ENCODE peak calls at places on chromosomes 5 and 9, in nine cellular contexts. One of them, this sample, is unnamed.

GRCh38 chr5:89097103-89097502 is 214.1 kb upstream of the MEF2C start:
- DNase-seq in lower lobe of right lung: no peak
- DNase-seq in D721Med: no peak
- DNase-seq in stomach: no peak
- DNase-seq in neural crest cell: no peak
- DNase-seq in cardiac muscle cell: no peak
- DNase-seq in fibroblast of mammary gland: no peak
- DNase-seq in upper lobe of right lung: no peak
- DNase-seq in Peyer's patch: no peak
- DNase-seq in this sample: no peak

GRCh38 chr9:93098236-93098946 is 2.4 kb downstream of the CARD19 start:
- DNase-seq in Peyer's patch: peak
- DNase-seq in fibroblast of mammary gland: peak
- DNase-seq in D721Med: peak
- DNase-seq in neural crest cell: no peak
- DNase-seq in stomach: peak
- DNase-seq in upper lobe of right lung: peak
- DNase-seq in cardiac muscle cell: peak
- DNase-seq in lower lobe of right lung: peak
- DNase-seq in this sample: no peak

GRCh38 chr5:32777733-32778132 is 66.6 kb downstream of the NPR3 start:
- DNase-seq in upper lobe of right lung: no peak
- DNase-seq in Peyer's patch: no peak
- DNase-seq in neural crest cell: no peak
- DNase-seq in stomach: no peak
- DNase-seq in cardiac muscle cell: peak
- DNase-seq in lower lobe of right lung: no peak
- DNase-seq in D721Med: no peak
- DNase-seq in fibroblast of mammary gland: peak
- DNase-seq in this sample: no peak

GRCh38 chr5:133612021-133612860 is at the start of gene FSTL4:
- DNase-seq in Peyer's patch: peak
- DNase-seq in neural crest cell: peak
- DNase-seq in stomach: peak
- DNase-seq in lower lobe of right lung: peak
- DNase-seq in fibroblast of mammary gland: no peak
- DNase-seq in upper lobe of right lung: peak
- DNase-seq in cardiac muscle cell: no peak
- DNase-seq in D721Med: no peak
- DNase-seq in this sample: peak

GRCh38 chr9:5510360-5510931 is at the start of gene PDCD1LG2:
- DNase-seq in lower lobe of right lung: no peak
- DNase-seq in D721Med: no peak
- DNase-seq in cardiac muscle cell: peak
- DNase-seq in fibroblast of mammary gland: peak
- DNase-seq in Peyer's patch: no peak
- DNase-seq in upper lobe of right lung: no peak
- DNase-seq in stomach: no peak
- DNase-seq in neural crest cell: no peak
- DNase-seq in this sample: no peak

GRCh38 chr5:65061250-65061973 is 292.7 kb downstream of the CWC27 start:
- DNase-seq in stomach: no peak
- DNase-seq in fibroblast of mammary gland: no peak
- DNase-seq in D721Med: no peak
- DNase-seq in cardiac muscle cell: no peak
- DNase-seq in upper lobe of right lung: no peak
- DNase-seq in lower lobe of right lung: no peak
- DNase-seq in Peyer's patch: no peak
- DNase-seq in neural crest cell: no peak
- DNase-seq in this sample: no peak

GRCh38 chr9:22855956-22856355 is 409.3 kb downstream of the DMRTA1 start:
- DNase-seq in lower lobe of right lung: no peak
- DNase-seq in fibroblast of mammary gland: no peak
- DNase-seq in Peyer's patch: no peak
- DNase-seq in neural crest cell: no peak
- DNase-seq in stomach: no peak
- DNase-seq in D721Med: no peak
- DNase-seq in upper lobe of right lung: no peak
- DNase-seq in cardiac muscle cell: no peak
- DNase-seq in this sample: no peak

GRCh38 chr9:90891656-90892055 is 90.0 kb downstream of the SYK start:
- DNase-seq in lower lobe of right lung: no peak
- DNase-seq in fibroblast of mammary gland: no peak
- DNase-seq in stomach: no peak
- DNase-seq in cardiac muscle cell: no peak
- DNase-seq in upper lobe of right lung: no peak
- DNase-seq in Peyer's patch: no peak
- DNase-seq in D721Med: no peak
- DNase-seq in neural crest cell: no peak
- DNase-seq in this sample: no peak

GRCh38 chr5:149317281-149318048 is 27.8 kb upstream of the GRPEL2 start:
- DNase-seq in cardiac muscle cell: peak
- DNase-seq in fibroblast of mammary gland: peak
- DNase-seq in Peyer's patch: no peak
- DNase-seq in neural crest cell: no peak
- DNase-seq in D721Med: peak
- DNase-seq in upper lobe of right lung: no peak
- DNase-seq in lower lobe of right lung: no peak
- DNase-seq in stomach: peak
- DNase-seq in this sample: no peak

GRCh38 chr5:61048534-61048933 is 103.5 kb downstream of the NDUFAF2 start:
- DNase-seq in D721Med: no peak
- DNase-seq in lower lobe of right lung: no peak
- DNase-seq in stomach: no peak
- DNase-seq in neural crest cell: no peak
- DNase-seq in upper lobe of right lung: no peak
- DNase-seq in Peyer's patch: no peak
- DNase-seq in fibroblast of mammary gland: peak
- DNase-seq in cardiac muscle cell: peak
- DNase-seq in this sample: no peak

DNA sequence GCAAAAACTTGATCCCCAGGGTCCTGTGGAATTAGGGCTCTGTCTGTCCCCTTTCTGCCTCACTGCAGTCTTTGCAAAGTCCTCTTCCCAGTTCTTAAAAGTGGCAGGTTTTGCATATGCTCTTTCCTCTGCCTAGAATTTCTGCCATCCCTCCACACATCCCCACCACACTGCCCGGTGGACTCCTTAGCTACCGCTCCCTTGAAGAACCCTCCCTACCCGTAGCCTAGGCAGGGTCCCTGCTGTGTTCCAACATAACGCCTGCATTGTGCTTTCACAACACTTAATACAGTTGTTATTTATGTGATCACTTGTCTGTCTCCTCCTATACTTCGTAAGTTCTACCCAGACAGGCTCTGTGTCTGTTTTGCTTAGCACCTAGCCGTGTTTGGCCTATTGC is 142.6 kb upstream of the DMRT1 start:
- DNase-seq in neural crest cell: no peak
- DNase-seq in upper lobe of right lung: no peak
- DNase-seq in fibroblast of mammary gland: no peak
- DNase-seq in D721Med: no peak
- DNase-seq in lower lobe of right lung: no peak
- DNase-seq in stomach: no peak
- DNase-seq in Peyer's patch: no peak
- DNase-seq in cardiac muscle cell: no peak
- DNase-seq in this sample: no peak
- TF ChIP-seq CTCF in neural crest cell: no peak
- TF ChIP-seq CTCF in upper lobe of right lung: no peak
- TF ChIP-seq CTCF in fibroblast of mammary gland: no peak
- TF ChIP-seq CTCF in D721Med: no peak
- TF ChIP-seq CTCF in lower lobe of right lung: no peak
- TF ChIP-seq CTCF in stomach: no peak
- TF ChIP-seq CTCF in Peyer's patch: no peak
- TF ChIP-seq CTCF in cardiac muscle cell: no peak
- TF ChIP-seq CTCF in this sample: no peak

GRCh38 chr9:136940526-136941230 is 3.9 kb downstream of the FBXW5 start:
- DNase-seq in upper lobe of right lung: no peak
- DNase-seq in D721Med: no peak
- DNase-seq in neural crest cell: no peak
- DNase-seq in Peyer's patch: no peak
- DNase-seq in cardiac muscle cell: no peak
- DNase-seq in fibroblast of mammary gland: no peak
- DNase-seq in stomach: no peak
- DNase-seq in lower lobe of right lung: peak
- DNase-seq in this sample: no peak
- TF ChIP-seq CTCF in upper lobe of right lung: no peak
- TF ChIP-seq CTCF in D721Med: no peak
- TF ChIP-seq CTCF in neural crest cell: no peak
- TF ChIP-seq CTCF in Peyer's patch: no peak
- TF ChIP-seq CTCF in cardiac muscle cell: no peak
- TF ChIP-seq CTCF in fibroblast of mammary gland: no peak
- TF ChIP-seq CTCF in stomach: no peak
- TF ChIP-seq CTCF in lower lobe of right lung: no peak
- TF ChIP-seq CTCF in this sample: no peak

GRCh38 chr5:6522983-6523382 is 74.3 kb downstream of the UBE2QL1 start:
- DNase-seq in cardiac muscle cell: no peak
- DNase-seq in upper lobe of right lung: no peak
- DNase-seq in stomach: no peak
- DNase-seq in neural crest cell: no peak
- DNase-seq in Peyer's patch: no peak
- DNase-seq in fibroblast of mammary gland: no peak
- DNase-seq in lower lobe of right lung: no peak
- DNase-seq in D721Med: no peak
- DNase-seq in this sample: no peak

GRCh38 chr5:6522337-6522736 is 73.7 kb downstream of the UBE2QL1 start:
- DNase-seq in upper lobe of right lung: no peak
- DNase-seq in cardiac muscle cell: no peak
- DNase-seq in Peyer's patch: no peak
- DNase-seq in D721Med: no peak
- DNase-seq in fibroblast of mammary gland: no peak
- DNase-seq in neural crest cell: no peak
- DNase-seq in stomach: no peak
- DNase-seq in lower lobe of right lung: no peak
- DNase-seq in this sample: no peak

GRCh38 chr5:6525422-6525821 is 76.8 kb downstream of the UBE2QL1 start:
- DNase-seq in stomach: no peak
- DNase-seq in upper lobe of right lung: no peak
- DNase-seq in neural crest cell: no peak
- DNase-seq in Peyer's patch: no peak
- DNase-seq in D721Med: no peak
- DNase-seq in cardiac muscle cell: no peak
- DNase-seq in fibroblast of mammary gland: no peak
- DNase-seq in lower lobe of right lung: no peak
- DNase-seq in this sample: no peak

GRCh38 chr5:6527749-6528455 is 79.2 kb downstream of the UBE2QL1 start:
- DNase-seq in upper lobe of right lung: no peak
- DNase-seq in stomach: no peak
- DNase-seq in D721Med: no peak
- DNase-seq in lower lobe of right lung: no peak
- DNase-seq in neural crest cell: no peak
- DNase-seq in Peyer's patch: no peak
- DNase-seq in cardiac muscle cell: no peak
- DNase-seq in fibroblast of mammary gland: no peak
- DNase-seq in this sample: no peak

GRCh38 chr5:6525910-6526309 is 77.3 kb downstream of the UBE2QL1 start:
- DNase-seq in upper lobe of right lung: no peak
- DNase-seq in lower lobe of right lung: no peak
- DNase-seq in cardiac muscle cell: peak
- DNase-seq in D721Med: no peak
- DNase-seq in Peyer's patch: no peak
- DNase-seq in neural crest cell: peak
- DNase-seq in fibroblast of mammary gland: peak
- DNase-seq in stomach: peak
- DNase-seq in this sample: peak
- TF ChIP-seq CTCF in upper lobe of right lung: no peak
- TF ChIP-seq CTCF in lower lobe of right lung: no peak
- TF ChIP-seq CTCF in cardiac muscle cell: peak
- TF ChIP-seq CTCF in D721Med: no peak
- TF ChIP-seq CTCF in Peyer's patch: no peak
- TF ChIP-seq CTCF in neural crest cell: peak
- TF ChIP-seq CTCF in fibroblast of mammary gland: peak
- TF ChIP-seq CTCF in stomach: peak
- TF ChIP-seq CTCF in this sample: peak

GRCh38 chr9:122379340-122379739 is 8.5 kb downstream of the PTGS1 start:
- DNase-seq in D721Med: no peak
- DNase-seq in cardiac muscle cell: peak
- DNase-seq in Peyer's patch: no peak
- DNase-seq in stomach: no peak
- DNase-seq in upper lobe of right lung: no peak
- DNase-seq in neural crest cell: no peak
- DNase-seq in lower lobe of right lung: no peak
- DNase-seq in fibroblast of mammary gland: peak
- DNase-seq in this sample: no peak
- TF ChIP-seq CTCF in D721Med: peak
- TF ChIP-seq CTCF in cardiac muscle cell: peak
- TF ChIP-seq CTCF in Peyer's patch: no peak
- TF ChIP-seq CTCF in stomach: no peak
- TF ChIP-seq CTCF in upper lobe of right lung: peak
- TF ChIP-seq CTCF in neural crest cell: peak
- TF ChIP-seq CTCF in lower lobe of right lung: peak
- TF ChIP-seq CTCF in fibroblast of mammary gland: peak
- TF ChIP-seq CTCF in this sample: peak

GRCh38 chr9:117103711-117104110 is 311.1 kb downstream of the ASTN2 start:
- DNase-seq in stomach: no peak
- DNase-seq in fibroblast of mammary gland: no peak
- DNase-seq in Peyer's patch: no peak
- DNase-seq in upper lobe of right lung: no peak
- DNase-seq in cardiac muscle cell: no peak
- DNase-seq in neural crest cell: no peak
- DNase-seq in D721Med: no peak
- DNase-seq in lower lobe of right lung: no peak
- DNase-seq in this sample: no peak
- TF ChIP-seq CTCF in stomach: no peak
- TF ChIP-seq CTCF in fibroblast of mammary gland: no peak
- TF ChIP-seq CTCF in Peyer's patch: no peak
- TF ChIP-seq CTCF in upper lobe of right lung: no peak
- TF ChIP-seq CTCF in cardiac muscle cell: no peak
- TF ChIP-seq CTCF in neural crest cell: no peak
- TF ChIP-seq CTCF in D721Med: no peak
- TF ChIP-seq CTCF in lower lobe of right lung: no peak
- TF ChIP-seq CTCF in this sample: no peak

DNA sequence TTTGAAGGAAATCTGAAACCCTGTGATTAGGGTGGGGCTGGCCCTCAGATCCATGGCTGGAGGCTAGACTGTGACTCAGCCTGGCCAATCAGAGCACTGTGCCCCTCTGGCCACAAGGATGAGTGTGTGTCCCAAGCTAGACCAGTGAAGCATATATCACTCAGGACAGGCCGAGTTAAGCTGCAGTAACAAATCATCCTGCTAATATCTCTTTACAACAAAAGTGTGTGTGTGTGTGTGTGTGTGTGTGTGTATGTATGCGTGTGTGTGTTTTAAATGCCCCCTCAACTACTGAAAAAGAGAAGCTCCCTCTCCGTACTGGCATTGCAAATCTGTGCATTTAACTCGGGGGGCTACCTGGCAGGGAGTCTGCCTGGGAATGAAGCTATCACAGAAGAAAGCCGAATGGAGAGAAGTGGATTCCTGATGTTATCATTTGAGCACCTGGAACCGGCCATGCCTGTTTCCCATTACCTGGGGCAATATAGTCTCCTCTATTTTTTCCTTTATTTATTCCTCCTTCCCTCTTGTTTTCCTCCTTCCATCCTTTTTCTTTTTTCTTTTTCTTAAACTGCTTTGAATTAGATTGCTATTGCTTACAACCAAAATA is 25.6 kb downstream of the STC2 start:
- DNase-seq in D721Med: no peak
- DNase-seq in lower lobe of right lung: no peak
- DNase-seq in stomach: no peak
- DNase-seq in neural crest cell: no peak
- DNase-seq in Peyer's patch: no peak
- DNase-seq in fibroblast of mammary gland: peak
- DNase-seq in upper lobe of right lung: no peak
- DNase-seq in cardiac muscle cell: peak
- DNase-seq in this sample: no peak
- TF ChIP-seq CTCF in D721Med: no peak
- TF ChIP-seq CTCF in lower lobe of right lung: no peak
- TF ChIP-seq CTCF in stomach: no peak
- TF ChIP-seq CTCF in neural crest cell: no peak
- TF ChIP-seq CTCF in Peyer's patch: no peak
- TF ChIP-seq CTCF in fibroblast of mammary gland: peak
- TF ChIP-seq CTCF in upper lobe of right lung: no peak
- TF ChIP-seq CTCF in cardiac muscle cell: no peak
- TF ChIP-seq CTCF in this sample: no peak